ENCODE peak calls at places on chromosomes 1 and 21, in seven cellular contexts. L is DMS153, P is posterior cingulate gyrus, J is left colon, K is pancreas, Y is cardiac muscle cell, U is hepatic stellate cell. E is an unnamed sample.

GRCh38 chr1:37726746-37727145 is 34.4 kb downstream of the CDCA8 start:
- DNase-seq in J (no peak), P (peak), U (no peak), L (no peak), K (no peak), Y (no peak), E (no peak)

GRCh38 chr1:69172003-69173000 is 395.4 kb upstream of the LRRC7 start:
- DNase-seq in U (no peak), K (no peak), Y (no peak), P (no peak), L (no peak), J (no peak), E (peak)

GRCh38 chr1:41161851-41162250 is 80.3 kb downstream of the SCMH1 start:
- DNase-seq in P (no peak), K (no peak), J (no peak), Y (peak), L (no peak), U (no peak), E (no peak)

GRCh38 chr1:2583331-2583791 is 3.2 kb upstream of the PRXL2B start:
- DNase-seq in P (peak), L (no peak), J (no peak), U (no peak), Y (no peak), K (no peak), E (no peak)

GRCh38 chr1:23114424-23115079 is 54.1 kb downstream of the LUZP1 start:
- DNase-seq in U (no peak), P (no peak), K (no peak), J (no peak), L (no peak), Y (peak), E (no peak)

GRCh38 chr21:44426663-44427191 is 28.6 kb upstream of the LRRC3 start:
- DNase-seq in K (no peak), U (no peak), P (peak), J (no peak), Y (no peak), L (no peak), E (no peak)

GRCh38 chr1:234920136-234920842 is 208.3 kb downstream of the TOMM20 start:
- DNase-seq in P (no peak), K (no peak), J (no peak), Y (no peak), L (no peak), U (no peak), E (no peak)

GRCh38 chr21:17527240-17527639 is 14.4 kb downstream of the CXADR start:
- DNase-seq in J (no peak), Y (no peak), P (no peak), K (no peak), U (no peak), L (no peak), E (peak)

GRCh38 chr1:40703316-40703715 is 11.8 kb downstream of the NFYC start:
- DNase-seq in K (no peak), U (peak), L (no peak), P (no peak), Y (no peak), J (no peak), E (peak)

GRCh38 chr1:228106800-228107054 is 2.4 kb downstream of the MRPL55 start:
- DNase-seq in Y (no peak), U (no peak), K (no peak), L (no peak), P (no peak), J (no peak), E (no peak)

GRCh38 chr1:177959793-177960515 is 9.9 kb downstream of the SEC16B start:
- DNase-seq in K (no peak), P (no peak), U (peak), L (no peak), Y (peak), J (no peak), E (peak)

GRCh38 chr1:66542811-66543767 is 9.1 kb downstream of the SGIP1 start:
- DNase-seq in Y (peak), P (no peak), K (peak), L (peak), U (peak), J (peak), E (peak)

GRCh38 chr1:20279507-20279906 is 11.2 kb upstream of the VWA5B1 start:
- DNase-seq in J (peak), L (no peak), K (no peak), P (no peak), Y (no peak), U (peak), E (peak)

E was measured in M059J.